ENCODE peak calls at places on chromosomes 6 and 20, in seven cellular contexts. M is T-helper 1 cell; F is MCF 10A; D is naive thymus-derived CD8-positive, alpha-beta T cell; V is activated CD4-positive, alpha-beta T cell treated with anti-CD3 and anti-CD28 coated beads for 4 hours; P is NCI-H1436; J is mucosa of descending colon. X is an unnamed sample.

GRCh38 chr6:139905404-139906052 is 531.1 kb upstream of the CITED2 start:
- DNase-seq in P (no peak), D (no peak), F (no peak), V (no peak), J (no peak), M (no peak), X (no peak)

GRCh38 chr6:147774856-147775255 is 266.4 kb downstream of the SAMD5 start:
- DNase-seq in F (peak), P (no peak), V (no peak), M (no peak), J (no peak), D (no peak), X (no peak)

GRCh38 chr6:142913511-142914047 is 31.4 kb downstream of the HIVEP2 start:
- DNase-seq in J (peak), D (peak), P (no peak), M (peak), F (no peak), V (peak), X (no peak)

GRCh38 chr20:61565791-61566190 is 313.7 kb downstream of the CDH4 start:
- DNase-seq in V (no peak), F (no peak), D (no peak), M (no peak), P (no peak), J (no peak), X (no peak)

GRCh38 chr6:21441386-21441785 is 152.2 kb upstream of the SOX4 start:
- DNase-seq in M (no peak), D (no peak), P (no peak), F (peak), V (no peak), J (no peak), X (no peak)

GRCh38 chr20:62136283-62137091 is 6.7 kb downstream of the PSMA7 start:
- DNase-seq in F (peak), V (peak), J (no peak), M (peak), P (peak), D (peak), X (peak)

GRCh38 chr6:13453172-13453552 is 34.2 kb downstream of the GFOD1 start:
- DNase-seq in M (no peak), J (no peak), D (no peak), P (no peak), V (no peak), F (no peak), X (no peak)

GRCh38 chr20:15200139-15200538 is 862.7 kb upstream of the FLRT3 start:
- DNase-seq in P (no peak), M (no peak), V (no peak), F (no peak), J (no peak), D (no peak), X (no peak)

GRCh38 chr20:11676618-11677289 is 240.9 kb upstream of the BTBD3 start:
- DNase-seq in J (no peak), D (no peak), V (no peak), P (peak), F (peak), M (no peak), X (peak)

GRCh38 chr20:45912344-45912682 is 358 bp upstream of the PLTP start:
- DNase-seq in V (no peak), M (no peak), P (no peak), J (no peak), F (no peak), D (no peak), X (no peak)

GRCh38 chr6:167719920-167720319 is 106.8 kb upstream of the AFDN start:
- DNase-seq in V (no peak), F (no peak), J (no peak), D (no peak), P (no peak), M (no peak), X (no peak)

GRCh38 chr6:466564-466963 is 75.0 kb downstream of the IRF4 start:
- DNase-seq in D (no peak), M (no peak), J (no peak), P (no peak), F (no peak), V (no peak), X (no peak)

GRCh38 chr6:21479140-21479539 is 114.4 kb upstream of the SOX4 start:
- DNase-seq in M (no peak), P (peak), V (no peak), D (no peak), F (peak), J (no peak), X (no peak)

GRCh38 chr6:163419413-163420314 is 5.1 kb downstream of the QKI start:
- DNase-seq in V (no peak), P (no peak), F (peak), J (no peak), D (no peak), M (no peak), X (no peak)

GRCh38 chr6:79391511-79391910 is 145.7 kb downstream of the LCA5 start:
- DNase-seq in M (no peak), P (no peak), F (no peak), V (no peak), J (no peak), D (no peak), X (no peak)

GRCh38 chr20:34285450-34285849 is 17.7 kb downstream of the AHCY start:
- DNase-seq in P (no peak), M (no peak), J (no peak), D (no peak), F (no peak), V (no peak), X (no peak)

GRCh38 chr20:49668181-49668877 is 45.3 kb downstream of the B4GALT5 start:
- DNase-seq in J (peak), F (no peak), M (peak), V (peak), P (no peak), D (peak), X (no peak)

GRCh38 chr20:58991720-58992119 is 10.7 kb downstream of the NELFCD start:
- DNase-seq in J (no peak), P (no peak), M (no peak), F (no peak), D (no peak), V (no peak), X (no peak)

GRCh38 chr6:13903399-13903798 is 21.4 kb upstream of the RNF182 start:
- DNase-seq in V (no peak), M (no peak), D (no peak), F (no peak), P (no peak), J (no peak), X (no peak)

GRCh38 chr6:125981566-125982185 is 4.7 kb upstream of the TRMT11 start:
- DNase-seq in J (no peak), P (no peak), V (no peak), F (no peak), M (no peak), D (no peak), X (no peak)

GRCh38 chr6:157864185-157864761 is 41.2 kb downstream of the SNX9 start:
- DNase-seq in P (no peak), J (no peak), V (no peak), F (no peak), D (no peak), M (no peak), X (no peak)

GRCh38 chr6:144757730-144758129 is 472.6 kb downstream of the UTRN start:
- DNase-seq in V (no peak), F (no peak), P (peak), D (no peak), M (no peak), J (no peak), X (no peak)

GRCh38 chr6:163626073-163626867 is 211.8 kb downstream of the QKI start:
- DNase-seq in F (no peak), P (no peak), M (no peak), J (no peak), D (no peak), V (no peak), X (no peak)

GRCh38 chr20:59268827-59269226 is 31.6 kb upstream of the EDN3 start:
- DNase-seq in D (no peak), F (no peak), M (no peak), V (no peak), J (no peak), P (no peak), X (no peak)

GRCh38 chr20:10047427-10047826 is 12.6 kb downstream of the ANKEF1 start:
- DNase-seq in V (no peak), M (no peak), D (no peak), J (no peak), P (peak), F (peak), X (no peak)

GRCh38 chr20:931401-931800 is 15.3 kb upstream of the ANGPT4 start:
- DNase-seq in P (no peak), D (no peak), J (no peak), M (no peak), F (peak), V (no peak), X (no peak)

GRCh38 chr6:2872417-2873358 is 30.4 kb downstream of the SERPINB9 start:
- DNase-seq in J (no peak), P (no peak), M (no peak), V (no peak), F (no peak), D (no peak), X (no peak)

GRCh38 chr20:62585571-62585970 is 56.7 kb upstream of the SLCO4A1 start:
- DNase-seq in F (no peak), M (no peak), V (no peak), J (no peak), P (no peak), D (no peak), X (no peak)

GRCh38 chr6:14889172-14889571 is 356.7 kb upstream of the JARID2 start:
- DNase-seq in P (no peak), J (no peak), V (no peak), D (no peak), M (no peak), F (peak), X (no peak)

GRCh38 chr6:33933101-33933500 is 129.3 kb upstream of the MLN start:
- DNase-seq in V (no peak), M (no peak), F (no peak), J (no peak), P (no peak), D (no peak), X (no peak)

GRCh38 chr6:42101186-42101657 is 41.2 kb downstream of the C6orf132 start:
- DNase-seq in P (no peak), F (peak), D (no peak), V (no peak), M (no peak), J (no peak), X (no peak)

GRCh38 chr6:45586216-45587171 is 208.8 kb upstream of the SUPT3H start:
- DNase-seq in F (no peak), D (peak), P (peak), V (peak), M (peak), J (peak), X (no peak)

GRCh38 chr20:44861547-44862006 is 23.9 kb upstream of the YWHAB start:
- DNase-seq in J (no peak), P (no peak), M (no peak), F (peak), D (no peak), V (no peak), X (no peak)

GRCh38 chr20:45378191-45378590 is at the start of gene TP53TG5:
- DNase-seq in V (no peak), M (no peak), F (no peak), D (no peak), P (no peak), J (no peak), X (peak)

X was measured in hypothalamus.